ENCODE peak calls at places on chromosome X, in five cellular contexts. Z, Q, O, R and N are unnamed samples.

GRCh38 chrX:107565916-107566602 is 62.3 kb upstream of the PRPS1 start:
- DNase-seq in Z (peak; percentile 30), Q (no peak), O (peak; percentile 52), R (no peak), N (peak; percentile 4)

GRCh38 chrX:72121381-72121780 is 10.3 kb downstream of the RTL5 start:
- DNase-seq in Z (no peak), Q (no peak), O (peak; percentile 68), R (no peak), N (peak; percentile 84)

GRCh38 chrX:44904542-44905115 is 31.6 kb downstream of the KDM6A start:
- DNase-seq in Z (no peak), Q (no peak), O (no peak), R (no peak), N (no peak)

GRCh38 chrX:133215747-133216146 is 2.4 kb downstream of the TFDP3 start:
- DNase-seq in Z (peak; percentile 28), Q (peak; percentile 4), O (no peak), R (no peak), N (peak; percentile 11)

GRCh38 chrX:105744291-105744690 is 78.0 kb upstream of the NRK start:
- DNase-seq in Z (no peak), Q (no peak), O (no peak), R (no peak), N (no peak)

GRCh38 chrX:132401935-132402334 is 86.9 kb downstream of the MBNL3 start:
- DNase-seq in Z (no peak), Q (no peak), O (no peak), R (no peak), N (no peak)

GRCh38 chrX:14802943-14803710 is 69.7 kb downstream of the FANCB start:
- DNase-seq in Z (no peak), Q (no peak), O (no peak), R (no peak), N (no peak)

GRCh38 chrX:10533686-10534365 is 86.6 kb downstream of the MID1 start:
- DNase-seq in Z (no peak), Q (no peak), O (no peak), R (no peak), N (no peak)

GRCh38 chrX:133323450-133323849 is 91.8 kb downstream of the GPC4 start:
- DNase-seq in Z (no peak), Q (no peak), O (no peak), R (no peak), N (no peak)

GRCh38 chrX:103347682-103348397 is 8.5 kb upstream of the TCEAL9 start:
- DNase-seq in Z (no peak), Q (no peak), O (no peak), R (no peak), N (no peak)

GRCh38 chrX:35919536-35920309 is at the start of gene CFAP47:
- DNase-seq in Z (peak; percentile 36), Q (no peak), O (no peak), R (no peak), N (no peak)

GRCh38 chrX:49163555-49164419 is 1.2 kb downstream of the MAGIX start:
- DNase-seq in Z (peak; percentile 91), Q (peak; percentile 67), O (peak; percentile 80), R (peak; percentile 42), N (peak; percentile 87)

GRCh38 chrX:116281106-116281505 is 110.6 kb downstream of the AGTR2 start:
- DNase-seq in Z (peak; percentile 35), Q (no peak), O (no peak), R (no peak), N (no peak)

GRCh38 chrX:150715180-150715579 is 22.0 kb downstream of the MTMR1 start:
- DNase-seq in Z (no peak), Q (no peak), O (peak; percentile 16), R (no peak), N (no peak)

GRCh38 chrX:109356684-109357083 is 125.2 kb downstream of the GUCY2F start:
- DNase-seq in Z (no peak), Q (no peak), O (no peak), R (no peak), N (no peak)

GRCh38 chrX:25067271-25068172 is 51.8 kb upstream of the ARX start:
- DNase-seq in Z (no peak), Q (no peak), O (no peak), R (no peak), N (no peak)

DNA sequence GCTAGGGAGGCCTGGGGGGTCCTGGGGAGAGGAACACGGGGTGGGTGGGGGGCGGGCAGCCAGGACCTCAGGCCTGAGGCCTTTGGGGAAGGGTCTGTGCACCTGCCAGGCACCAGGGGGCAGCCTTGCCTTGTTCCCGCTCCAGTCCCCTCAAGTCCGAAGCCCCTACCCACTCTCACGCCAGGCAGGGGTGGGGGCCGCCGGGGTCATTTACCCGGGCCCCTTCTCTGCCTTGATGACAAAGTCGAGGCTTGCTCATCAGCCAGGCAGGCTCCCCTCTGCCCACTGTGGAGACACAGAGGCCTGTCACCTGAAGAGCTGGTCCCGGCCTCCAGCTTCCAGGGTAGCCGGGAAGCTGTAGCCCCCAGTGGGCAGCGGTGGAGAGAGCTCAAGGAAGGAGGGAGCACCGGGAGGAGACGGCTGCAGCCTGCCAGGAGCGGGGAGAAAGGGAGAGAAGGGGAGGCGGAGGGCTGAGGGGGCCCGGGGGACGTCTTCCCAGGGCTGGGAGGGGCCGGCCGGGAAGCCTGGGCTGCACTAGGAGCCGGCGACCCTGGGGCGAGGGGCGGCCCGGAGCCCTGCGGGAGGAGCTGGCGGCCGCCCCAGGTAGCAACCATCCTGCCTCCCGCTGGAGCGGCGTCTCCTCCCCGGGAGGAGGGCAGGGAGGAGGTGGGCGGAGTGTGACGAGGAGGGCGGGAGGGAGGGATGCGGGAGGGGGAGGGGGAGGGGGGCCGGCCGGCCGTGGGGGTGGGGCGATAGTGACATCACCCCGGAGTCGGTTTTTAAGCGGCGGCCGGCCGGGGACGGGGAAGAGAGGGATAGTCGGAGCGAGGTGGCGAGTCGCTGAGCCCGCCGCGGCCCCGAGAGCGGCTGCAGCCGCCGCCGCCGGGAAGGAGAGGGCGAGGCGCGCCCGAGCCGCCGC is at the start of gene SLC6A8:
- DNase-seq in Z (peak; percentile 67), Q (peak; percentile 78), O (peak; percentile 27), R (no peak), N (peak; percentile 56)
- TF ChIP-seq POLR2A in Z (peak; percentile 66), Q (no peak), O (peak; percentile 40), R (no peak), N (no peak)

DNA sequence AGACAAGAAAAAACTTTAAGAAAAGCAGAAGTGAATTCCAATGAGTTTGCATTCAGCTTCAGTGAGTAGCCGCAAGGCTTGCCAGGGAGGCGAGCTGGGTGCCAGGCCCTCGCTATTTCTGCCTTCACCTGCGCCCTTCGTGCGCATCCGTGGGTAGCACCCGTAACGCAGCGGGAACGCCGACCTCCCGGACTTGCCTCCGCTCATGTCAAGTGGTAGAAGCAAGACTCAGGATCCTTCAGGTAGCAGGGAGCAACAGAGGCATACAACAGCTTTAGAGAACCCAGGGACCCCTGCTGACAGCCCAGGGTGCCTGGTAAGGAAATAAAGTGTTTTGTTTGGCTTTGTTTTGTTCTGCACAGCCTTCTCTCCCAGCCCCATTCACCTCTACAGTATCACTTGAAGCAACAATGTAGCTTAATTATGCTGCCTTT is 140.0 kb upstream of the BCOR start:
- DNase-seq in Z (no peak), Q (no peak), O (no peak), R (no peak), N (no peak)
- TF ChIP-seq MYC in Z (no peak), Q (no peak), O (no peak), R (no peak), N (no peak)

DNA sequence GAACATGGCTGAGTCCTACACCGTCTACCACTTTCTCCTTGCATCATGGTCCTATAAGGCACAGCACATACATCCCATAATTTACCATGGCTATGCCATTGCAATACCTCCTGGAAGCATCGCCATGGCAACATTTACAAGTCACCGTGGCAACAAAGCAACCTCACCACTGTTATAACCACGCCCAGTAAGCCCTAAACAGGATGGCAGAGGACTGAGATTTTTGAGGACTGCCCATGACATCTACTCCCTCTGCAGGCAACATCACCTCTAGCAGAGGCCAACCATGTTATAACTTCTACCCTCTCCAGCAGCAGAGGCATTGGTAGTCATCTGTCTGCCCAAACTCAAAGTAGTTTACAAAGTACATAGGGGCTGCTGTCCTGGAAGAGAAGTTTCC is 29.7 kb downstream of the BCOR start:
- DNase-seq in Z (peak; percentile 59), Q (no peak), O (no peak), R (no peak), N (peak; percentile 45)
- TF ChIP-seq CTCF in Z (no peak), Q (no peak), O (no peak), R (no peak), N (no peak)

GRCh38 chrX:74293343-74293946 is 10.5 kb upstream of the ZCCHC13 start:
- DNase-seq in Z (peak; percentile 84), Q (peak; percentile 83), O (peak; percentile 74), R (no peak), N (peak; percentile 79)
- TF ChIP-seq POLR2A in Z (peak; percentile 83), Q (peak; percentile 41), O (peak; percentile 19), R (peak; percentile 31), N (no peak)

GRCh38 chrX:110509778-110510510 is 151.3 kb downstream of the RTL9 start:
- DNase-seq in Z (no peak), Q (no peak), O (no peak), R (no peak), N (no peak)

GRCh38 chrX:110504947-110505346 is 146.3 kb downstream of the RTL9 start:
- DNase-seq in Z (no peak), Q (no peak), O (no peak), R (no peak), N (no peak)
- TF ChIP-seq MYC in Z (no peak), Q (no peak), O (no peak), R (no peak), N (no peak)

DNA sequence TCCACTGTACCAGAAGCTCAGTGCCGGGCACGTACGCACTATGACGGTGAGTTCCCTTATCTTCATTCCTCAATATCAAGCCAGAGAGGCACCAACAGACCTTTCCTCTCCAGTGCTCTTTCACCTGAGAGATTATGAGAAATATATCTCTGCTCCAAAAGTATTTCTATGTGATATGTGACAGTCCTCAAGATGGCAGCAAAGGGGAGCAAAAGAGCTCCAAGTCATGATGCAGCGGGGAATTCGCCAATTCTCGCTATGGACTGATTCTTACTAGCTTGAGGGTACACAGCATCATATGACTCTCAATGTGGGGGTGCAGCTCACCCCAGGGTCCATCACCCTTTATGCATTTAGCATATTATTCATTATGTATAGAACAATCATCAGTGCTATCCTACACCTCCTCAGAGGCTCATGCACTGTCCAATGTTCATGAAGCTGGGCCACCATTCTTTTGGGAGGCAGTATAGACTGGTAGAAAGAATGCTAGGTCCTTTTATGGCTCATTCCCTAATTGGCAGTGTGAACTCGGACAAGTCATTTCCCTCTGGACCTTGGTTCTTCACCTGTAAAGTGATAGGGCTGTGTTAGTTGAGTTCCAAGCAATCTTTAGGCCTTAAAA is 12.8 kb upstream of the IQSEC2 start:
- DNase-seq in Z (peak; percentile 32), Q (no peak), O (peak; percentile 3), R (no peak), N (peak; percentile 40)
- TF ChIP-seq CTCF in Z (peak; percentile 50), Q (peak; percentile 42), O (no peak), R (peak; percentile 10), N (peak; percentile 22)

GRCh38 chrX:138875472-138875871 is 164.0 kb upstream of the FGF13 start:
- DNase-seq in Z (no peak), Q (no peak), O (no peak), R (no peak), N (no peak)
- TF ChIP-seq POLR2A in Z (no peak), Q (no peak), O (no peak), R (no peak), N (no peak)